ENCODE peak calls at places on chromosomes 16 and 17, in four cellular contexts. K, W, A and Z are unnamed samples.

GRCh38 chr17:55607736-55608341 is 96.6 kb upstream of the SMIM36 start:
- DNase-seq in K (no peak), W (no peak), A (peak; percentile 38), Z (no peak)

GRCh38 chr17:38703742-38704644 is 1.1 kb upstream of the MLLT6 start:
- DNase-seq in W (peak; percentile 94), A (no peak), K (peak; percentile 57), Z (peak; percentile 77)

GRCh38 chr17:28247671-28248556 is 71.1 kb upstream of the TMEM97 start:
- DNase-seq in W (no peak), A (no peak), K (no peak), Z (no peak)

GRCh38 chr16:56221995-56222394 is 30.7 kb downstream of the GNAO1 start:
- DNase-seq in A (no peak), W (no peak), K (no peak), Z (no peak)

GRCh38 chr17:17347956-17348871 is 45.0 kb downstream of the NT5M start:
- DNase-seq in W (no peak), K (no peak), A (no peak), Z (no peak)

GRCh38 chr17:20063665-20064648 is 54.8 kb downstream of the SPECC1 start:
- DNase-seq in K (no peak), A (peak; percentile 85), W (no peak), Z (no peak)

GRCh38 chr16:50372611-50373344 is 4.0 kb upstream of the BRD7 start:
- DNase-seq in W (no peak), A (no peak), K (no peak), Z (no peak)

GRCh38 chr17:39650121-39650579 is 13.2 kb downstream of the STARD3 start:
- DNase-seq in W (no peak), K (no peak), A (no peak), Z (no peak)

GRCh38 chr17:48795444-48796162 is 21.4 kb downstream of the TTLL6 start:
- DNase-seq in A (peak; percentile 48), W (no peak), K (no peak), Z (no peak)

GRCh38 chr16:85335584-85336492 is 223.6 kb upstream of the CIBAR2 start:
- DNase-seq in W (no peak), A (peak; percentile 27), K (no peak), Z (no peak)

GRCh38 chr17:42055003-42055402 is 4.6 kb upstream of the C17orf113 start:
- DNase-seq in K (no peak), W (no peak), A (no peak), Z (no peak)

GRCh38 chr17:41315814-41316430 is 412 bp upstream of the KRTAP17-1 start:
- DNase-seq in A (no peak), K (no peak), W (no peak), Z (no peak)

GRCh38 chr16:17568239-17568638 is 97.5 kb upstream of the XYLT1 start:
- DNase-seq in W (no peak), A (no peak), K (no peak), Z (no peak)

GRCh38 chr17:29585080-29585751 is 4.2 kb downstream of the GIT1 start:
- DNase-seq in K (no peak), W (peak; percentile 51), A (no peak), Z (no peak)

GRCh38 chr17:69810326-69811035 is 264.5 kb upstream of the KCNJ16 start:
- DNase-seq in W (no peak), K (no peak), A (no peak), Z (no peak)

GRCh38 chr16:66603537-66604375 is 748 bp upstream of the CMTM3 start:
- DNase-seq in K (peak; percentile 41), A (peak; percentile 73), W (peak; percentile 75), Z (peak; percentile 57)

GRCh38 chr16:31216552-31217530 is at the start of gene PYDC1:
- DNase-seq in A (no peak), W (no peak), K (peak; percentile 29), Z (no peak)

GRCh38 chr16:89841275-89841674 is 13.0 kb downstream of the SPIRE2 start:
- DNase-seq in A (no peak), K (peak; percentile 26), W (peak; percentile 44), Z (no peak)

GRCh38 chr16:23013484-23013883 is 135.8 kb downstream of the USP31 start:
- DNase-seq in A (no peak), W (peak; percentile 33), K (no peak), Z (no peak)
- TF ChIP-seq CTCF in A (no peak), W (peak; percentile 64), K (no peak), Z (peak; percentile 18)

DNA sequence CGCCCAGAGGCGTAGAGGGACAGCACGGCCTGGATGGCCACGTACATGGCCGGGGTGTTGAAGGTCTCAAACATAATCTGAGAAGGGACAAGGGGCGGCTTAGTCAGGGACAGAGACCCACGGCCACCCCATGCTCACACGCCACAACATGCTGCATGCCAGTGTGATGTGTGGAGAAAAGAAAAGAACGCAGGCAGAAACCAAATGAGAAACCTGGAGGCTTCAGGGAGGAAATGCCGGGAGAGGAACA is 1.1 kb downstream of the ACTG1 start:
- DNase-seq in K (no peak), A (no peak), W (no peak), Z (peak; percentile 10)
- TF ChIP-seq CTCF in K (no peak), A (no peak), W (no peak), Z (no peak)

GRCh38 chr17:68565656-68566055 is 35.5 kb downstream of the FAM20A start:
- DNase-seq in W (no peak), K (no peak), A (no peak), Z (no peak)

GRCh38 chr17:68566145-68566738 is 34.9 kb downstream of the FAM20A start:
- DNase-seq in A (no peak), K (no peak), W (no peak), Z (no peak)

GRCh38 chr17:68561319-68561718 is 39.8 kb downstream of the FAM20A start:
- DNase-seq in K (no peak), W (no peak), A (no peak), Z (no peak)

GRCh38 chr17:68564415-68565111 is 36.6 kb downstream of the FAM20A start:
- DNase-seq in A (no peak), K (no peak), W (no peak), Z (no peak)

GRCh38 chr17:68562736-68563135 is 38.4 kb downstream of the FAM20A start:
- DNase-seq in A (no peak), K (no peak), W (no peak), Z (no peak)
- TF ChIP-seq CTCF in A (no peak), K (no peak), W (no peak), Z (no peak)

GRCh38 chr16:495127-495748 is 32.3 kb upstream of the CAPN15 start:
- DNase-seq in W (peak; percentile 24), K (no peak), A (no peak), Z (no peak)
- TF ChIP-seq CTCF in W (peak; percentile 52), K (no peak), A (peak; percentile 52), Z (peak; percentile 40)